ENCODE peak calls at places on chromosomes 16 and 17, in seven cellular contexts. J is NCI-H1048, C is brain microvascular endothelial cell, T is A549, Z is right cardiac atrium, P is AG09319, W is esophagus squamous epithelium. M is an unnamed sample.

GRCh38 chr16:35134471-35134870 is 1675.1 kb downstream of the TP53TG3F start:
- DNase-seq in W (no peak), P (no peak), C (no peak), J (no peak), T (no peak), Z (no peak), M (no peak)

GRCh38 chr16:57106767-57107166 is 14.4 kb downstream of the CPNE2 start:
- DNase-seq in J (no peak), P (no peak), W (no peak), C (no peak), Z (peak; percentile 70), T (no peak), M (peak; percentile 51)

GRCh38 chr16:78402797-78403196 is 303.3 kb downstream of the WWOX start:
- DNase-seq in J (no peak), P (no peak), T (no peak), C (no peak), W (no peak), Z (no peak), M (no peak)

GRCh38 chr16:83978401-83978904 is 10.4 kb downstream of the NECAB2 start:
- DNase-seq in J (no peak), W (no peak), P (no peak), T (no peak), C (no peak), Z (no peak), M (no peak)

GRCh38 chr16:9970796-9971195 is 211.4 kb downstream of the GRIN2A start:
- DNase-seq in W (no peak), J (no peak), Z (no peak), C (no peak), T (no peak), P (no peak), M (no peak)

GRCh38 chr16:15606521-15607220 is 36.3 kb downstream of the MARF1 start:
- DNase-seq in J (no peak), P (no peak), C (no peak), T (no peak), W (no peak), Z (no peak), M (no peak)

GRCh38 chr16:54193656-54194007 is 93.0 kb downstream of the IRX3 start:
- DNase-seq in Z (peak; percentile 82), C (peak; percentile 61), P (peak; percentile 18), W (no peak), J (no peak), T (peak; percentile 47), M (peak; percentile 83)

GRCh38 chr17:28878981-28879380 is 18.6 kb downstream of the FLOT2 start:
- DNase-seq in T (peak; percentile 90), Z (no peak), C (peak; percentile 38), W (no peak), J (no peak), P (no peak), M (no peak)

GRCh38 chr16:78460428-78460827 is 361.0 kb downstream of the WWOX start:
- DNase-seq in W (no peak), Z (no peak), J (no peak), T (no peak), C (no peak), P (no peak), M (no peak)

GRCh38 chr16:72847187-72848044 is 200.5 kb downstream of the ZFHX3 start:
- DNase-seq in T (peak; percentile 63), Z (no peak), C (peak; percentile 47), W (no peak), P (no peak), J (no peak), M (no peak)

GRCh38 chr17:44905006-44906000 is 6.1 kb upstream of the EFTUD2 start:
- DNase-seq in C (no peak), J (no peak), P (no peak), T (no peak), W (no peak), Z (no peak), M (no peak)

GRCh38 chr17:82948081-82948511 is 108.3 kb upstream of the ZNF750 start:
- DNase-seq in J (no peak), P (no peak), W (no peak), Z (no peak), C (no peak), T (no peak), M (peak; percentile 14)

GRCh38 chr16:50466170-50466569 is 82.0 kb upstream of the NKD1 start:
- DNase-seq in J (no peak), C (no peak), P (no peak), Z (no peak), T (no peak), W (no peak), M (no peak)

GRCh38 chr16:79810449-79811189 is 210.1 kb upstream of the MAF start:
- DNase-seq in J (no peak), C (no peak), T (no peak), P (no peak), Z (no peak), W (no peak), M (no peak)

GRCh38 chr16:50301626-50302471 is 35.5 kb downstream of the ADCY7 start:
- DNase-seq in Z (peak; percentile 59), P (no peak), C (peak; percentile 79), W (no peak), T (peak; percentile 33), J (no peak), M (no peak)

GRCh38 chr16:82655720-82656500 is 29.1 kb downstream of the CDH13 start:
- DNase-seq in C (no peak), P (no peak), J (no peak), T (no peak), Z (no peak), W (no peak), M (no peak)

GRCh38 chr16:78122774-78123315 is 23.4 kb downstream of the WWOX start:
- DNase-seq in J (peak; percentile 38), T (peak; percentile 32), C (peak; percentile 10), W (no peak), P (no peak), Z (no peak), M (no peak)

GRCh38 chr17:16371742-16372141 is 9.1 kb upstream of the UBB start:
- DNase-seq in P (peak; percentile 59), T (no peak), J (no peak), Z (no peak), C (peak; percentile 93), W (no peak), M (no peak)

GRCh38 chr17:2181206-2181983 is 122.2 kb downstream of the SMG6 start:
- DNase-seq in P (peak; percentile 93), W (no peak), J (no peak), C (peak; percentile 93), T (no peak), Z (peak; percentile 85), M (peak; percentile 76)

GRCh38 chr16:4273858-4274291 is 1.1 kb upstream of the TFAP4 start:
- DNase-seq in J (peak; percentile 32), W (no peak), Z (peak; percentile 73), P (no peak), C (no peak), T (peak; percentile 74), M (peak; percentile 60)